ENCODE peak calls at places on chromosomes 13 and 19, in eight cellular contexts. W is aorta; N is SK-N-DZ; G is hypothalamus; H is HTR-8/SVneo; P is naive thymus-derived CD8-positive, alpha-beta T cell; Q is stimulated activated CD4-positive, alpha-beta T cell treated with anti-CD3 and anti-CD28 coated beads, Interleukin-4, amount 100 ng/mL, for 4 hours; L is activated B cell treated with CpG ODN at 0.5 μM for 24 hours. O is an unnamed sample.

GRCh38 chr19:17052439-17052838 is 22.8 kb downstream of the HAUS8 start:
- DNase-seq in G (no peak), H (peak), W (no peak), N (no peak), P (peak), L (no peak), Q (no peak), O (peak)

GRCh38 chr13:67353891-67354459 is 123.8 kb upstream of the PCDH9 start:
- DNase-seq in L (no peak), W (no peak), P (no peak), N (no peak), H (no peak), G (no peak), Q (no peak), O (peak)

GRCh38 chr19:19142347-19142746 is 4.1 kb upstream of the TMEM161A start:
- DNase-seq in G (no peak), P (no peak), W (no peak), Q (no peak), N (no peak), H (no peak), L (no peak), O (no peak)

GRCh38 chr13:52454459-52454824 is 836 bp upstream of the CKAP2 start:
- DNase-seq in W (no peak), P (peak), L (no peak), N (peak), G (no peak), Q (no peak), H (no peak), O (peak)

GRCh38 chr13:45850020-45850613 is 1.4 kb downstream of the SIAH3 start:
- DNase-seq in N (no peak), L (no peak), H (no peak), G (no peak), Q (no peak), P (no peak), W (no peak), O (no peak)

GRCh38 chr13:111184685-111185401 is 69.7 kb downstream of the ARHGEF7 start:
- DNase-seq in N (peak), Q (peak), G (no peak), H (no peak), P (peak), W (peak), L (peak), O (no peak)

GRCh38 chr13:44274838-44275237 is 98.8 kb upstream of the SERP2 start:
- DNase-seq in G (no peak), N (peak), H (no peak), P (no peak), L (no peak), W (no peak), Q (no peak), O (peak)

GRCh38 chr19:17385878-17386611 is 8.0 kb downstream of the CCDC194 start:
- DNase-seq in L (peak), N (peak), P (peak), G (no peak), H (peak), W (peak), Q (peak), O (peak)

GRCh38 chr13:23087884-23088283 is 92.9 kb upstream of the SGCG start:
- DNase-seq in N (peak), L (no peak), Q (no peak), H (no peak), P (no peak), G (no peak), W (no peak), O (peak)

GRCh38 chr19:16078759-16079707 is 2.7 kb downstream of the TPM4 start:
- DNase-seq in Q (peak), N (peak), G (no peak), P (peak), L (no peak), H (peak), W (peak), O (peak)

GRCh38 chr13:25455146-25455545 is 83.4 kb downstream of the ATP8A2 start:
- DNase-seq in Q (no peak), P (no peak), W (no peak), N (no peak), H (no peak), G (no peak), L (no peak), O (no peak)

GRCh38 chr13:49113526-49114286 is 106.4 kb upstream of the MLNR start:
- DNase-seq in W (no peak), N (no peak), L (no peak), H (no peak), P (no peak), Q (no peak), G (no peak), O (peak)

GRCh38 chr19:10508707-10509106 is 5.6 kb upstream of the KEAP1 start:
- DNase-seq in W (no peak), Q (no peak), H (no peak), L (no peak), N (no peak), P (no peak), G (no peak), O (peak)

GRCh38 chr13:68047889-68048288 is 817.8 kb upstream of the PCDH9 start:
- DNase-seq in N (no peak), G (no peak), H (no peak), L (no peak), P (no peak), Q (no peak), W (no peak), O (peak)

GRCh38 chr13:109844396-109844795 is 58.0 kb upstream of the IRS2 start:
- DNase-seq in N (no peak), P (no peak), L (no peak), H (no peak), Q (no peak), W (no peak), G (no peak), O (peak)

GRCh38 chr13:110293037-110293436 is 13.9 kb downstream of the COL4A1 start:
- DNase-seq in L (no peak), P (no peak), W (no peak), G (no peak), N (no peak), H (no peak), Q (no peak), O (no peak)

GRCh38 chr13:73417012-73417615 is 358.3 kb downstream of the KLF5 start:
- DNase-seq in P (no peak), Q (no peak), N (no peak), W (no peak), H (no peak), L (no peak), G (no peak), O (peak)

GRCh38 chr19:47699360-47699917 is 13.8 kb upstream of the EHD2 start:
- DNase-seq in H (peak), N (peak), P (peak), G (no peak), W (no peak), L (peak), Q (peak), O (peak)

GRCh38 chr13:51112771-51113170 is 1.7 kb upstream of the C13orf42 start:
- DNase-seq in W (no peak), L (no peak), H (no peak), N (no peak), P (no peak), Q (no peak), G (no peak), O (peak)

GRCh38 chr19:34962945-34963530 is 991 bp downstream of the ZNF792 start:
- DNase-seq in Q (no peak), L (no peak), P (no peak), H (no peak), N (no peak), W (no peak), G (no peak), O (peak)

GRCh38 chr19:34960940-34961679 is 2.9 kb downstream of the ZNF792 start:
- DNase-seq in Q (no peak), P (no peak), W (no peak), G (no peak), H (no peak), N (no peak), L (no peak), O (peak)

GRCh38 chr19:1253514-1254080 is 5.2 kb downstream of the MIDN start:
- DNase-seq in H (no peak), Q (no peak), W (no peak), L (no peak), N (no peak), G (no peak), P (no peak), O (peak)

GRCh38 chr19:4172861-4173473 is 9.4 kb downstream of the SIRT6 start:
- DNase-seq in L (peak), W (peak), H (peak), Q (peak), N (no peak), P (peak), G (no peak), O (peak)

GRCh38 chr13:27334774-27335490 is 64.3 kb downstream of the RASL11A start:
- DNase-seq in W (no peak), Q (no peak), N (no peak), P (no peak), L (no peak), G (no peak), H (no peak), O (no peak)

GRCh38 chr13:29520671-29521070 is 74.8 kb downstream of the SLC7A1 start:
- DNase-seq in H (no peak), N (no peak), P (no peak), G (no peak), Q (no peak), W (no peak), L (no peak), O (peak)

GRCh38 chr19:48085077-48085476 is 25.5 kb downstream of the PLA2G4C start:
- DNase-seq in H (no peak), L (no peak), P (no peak), G (no peak), N (no peak), Q (no peak), W (no peak), O (no peak)

GRCh38 chr19:17641846-17642245 is 46.3 kb downstream of the UNC13A start:
- DNase-seq in W (no peak), Q (no peak), L (no peak), P (no peak), H (no peak), G (no peak), N (no peak), O (no peak)

GRCh38 chr13:101454767-101455166 is 2.3 kb downstream of the ITGBL1 start:
- DNase-seq in N (no peak), W (no peak), G (no peak), Q (no peak), P (no peak), H (no peak), L (no peak), O (peak)

O was measured in ELR.